ENCODE peak calls at places on chromosomes 7 and 10, in nine cellular contexts. C is ACHN, P is RCC 7860, H is fibroblast of lung, L is HT-29, K is GM20000, S is neural crest cell, B is T follicular helper cell, O is sigmoid colon. E is an unnamed sample.

GRCh38 chr7:34083440-34083839 is 178.1 kb downstream of the BMPER start:
- DNase-seq in O (no peak), K (no peak), H (no peak), C (no peak), P (no peak), B (no peak), S (no peak), L (no peak), E (no peak)

GRCh38 chr7:123653162-123653561 is 2.5 kb upstream of the LMOD2 start:
- DNase-seq in O (no peak), L (no peak), C (no peak), K (no peak), B (no peak), S (no peak), P (no peak), H (no peak), E (no peak)

GRCh38 chr10:125094111-125094705 is 66.2 kb downstream of the CTBP2 start:
- DNase-seq in P (no peak), S (no peak), H (no peak), K (no peak), L (no peak), B (no peak), O (peak), C (no peak), E (no peak)

GRCh38 chr10:20202337-20202736 is 386.1 kb downstream of the PLXDC2 start:
- DNase-seq in S (no peak), C (no peak), K (no peak), O (no peak), H (no peak), P (no peak), L (no peak), B (no peak), E (no peak)

GRCh38 chr7:7489546-7489945 is 46.1 kb downstream of the COL28A1 start:
- DNase-seq in B (no peak), H (peak), P (no peak), S (no peak), O (no peak), C (no peak), L (no peak), K (no peak), E (no peak)

GRCh38 chr10:49539320-49539885 is 482 bp upstream of the ERCC6 start:
- DNase-seq in O (peak), K (peak), P (no peak), C (peak), S (peak), H (peak), L (peak), B (no peak), E (no peak)

GRCh38 chr10:57579926-57580325 is 687.8 kb downstream of the IPMK start:
- DNase-seq in S (no peak), K (peak), B (no peak), L (peak), H (peak), C (peak), O (no peak), P (no peak), E (peak)

GRCh38 chr7:31003721-31004120 is 40.0 kb downstream of the GHRHR start:
- DNase-seq in O (no peak), C (no peak), H (no peak), K (no peak), S (no peak), P (no peak), L (no peak), B (no peak), E (no peak)

GRCh38 chr7:16344927-16345326 is 76.4 kb downstream of the CRPPA start:
- DNase-seq in C (peak), S (no peak), O (no peak), H (no peak), K (no peak), B (no peak), P (no peak), L (peak), E (no peak)

GRCh38 chr10:46520381-46520780 is 36.1 kb downstream of the GPRIN2 start:
- DNase-seq in C (no peak), H (no peak), B (no peak), S (no peak), L (no peak), O (peak), K (no peak), P (no peak), E (no peak)

GRCh38 chr10:78441704-78442103 is 408.0 kb downstream of the RPS24 start:
- DNase-seq in O (peak), K (no peak), L (no peak), P (no peak), C (no peak), S (no peak), B (no peak), H (no peak), E (no peak)

GRCh38 chr7:135748770-135749169 is at the start of gene FAM180A:
- DNase-seq in S (no peak), B (no peak), P (no peak), O (peak), K (no peak), H (peak), L (no peak), C (no peak), E (no peak)

GRCh38 chr7:1901431-1902210 is 231.5 kb downstream of the ELFN1 start:
- DNase-seq in B (no peak), H (no peak), S (no peak), O (peak), K (no peak), C (no peak), L (no peak), P (no peak), E (no peak)

GRCh38 chr7:28102778-28103177 is 77.8 kb downstream of the JAZF1 start:
- DNase-seq in O (peak), L (no peak), C (peak), P (peak), K (no peak), S (no peak), H (peak), B (no peak), E (no peak)

GRCh38 chr7:19268737-19269136 is 123.5 kb upstream of the FERD3L start:
- DNase-seq in L (no peak), P (no peak), O (no peak), H (peak), B (no peak), C (no peak), S (no peak), K (no peak), E (no peak)

GRCh38 chr10:60978287-60979115 is 34.5 kb upstream of the RHOBTB1 start:
- DNase-seq in O (no peak), B (no peak), C (no peak), L (peak), S (no peak), K (no peak), H (no peak), P (peak), E (peak)

GRCh38 chr7:131521651-131522163 is 34.7 kb downstream of the PODXL start:
- DNase-seq in C (no peak), H (no peak), L (peak), S (no peak), B (no peak), K (no peak), O (peak), P (no peak), E (no peak)

GRCh38 chr10:34696423-34696822 is 118.7 kb downstream of the PARD3 start:
- DNase-seq in L (peak), O (no peak), H (peak), P (peak), S (no peak), K (no peak), C (peak), B (no peak), E (no peak)